ENCODE peak calls at places on chromosomes 3 and 15, in four cellular contexts. C is CD8-positive, alpha-beta T cell; D is ovary; Z is prostate gland. E is an unnamed sample. For H3K4me1, the result is how much of the 10 kb centered on the place peaks cover.

GRCh38 chr3:174356596-174356995 is 502.5 kb upstream of the NAALADL2 start:
- DNase-seq in D (no peak), Z (no peak), C (no peak), E (no peak)

GRCh38 chr3:123110238-123110952 is 43.6 kb downstream of the PDIA5 start:
- DNase-seq in C (no peak), D (no peak), Z (no peak), E (no peak)

GRCh38 chr3:107117922-107118576 is 259.2 kb upstream of the CCDC54 start:
- DNase-seq in D (peak), Z (no peak), C (no peak), E (no peak)

GRCh38 chr3:58962040-58962651 is 87.7 kb downstream of the CFAP20DC start:
- DNase-seq in Z (no peak), C (no peak), D (no peak), E (no peak)

GRCh38 chr15:81373996-81374395 is at the start of gene TMC3:
- DNase-seq in D (no peak), C (no peak), Z (no peak), E (no peak)

GRCh38 chr3:155018621-155019330 is 61.3 kb upstream of the MME start:
- DNase-seq in D (no peak), C (no peak), Z (no peak), E (no peak)

GRCh38 chr3:185153170-185153733 is 392 bp upstream of the C3orf70 start:
- DNase-seq in Z (no peak), D (peak), C (no peak), E (peak)

GRCh38 chr15:35437157-35437556 is 108.8 kb downstream of the DPH6 start:
- DNase-seq in D (no peak), Z (no peak), C (no peak), E (no peak)

GRCh38 chr15:49815937-49816336 is 195.1 kb downstream of the DTWD1 start:
- DNase-seq in C (no peak), D (no peak), Z (no peak), E (no peak)

GRCh38 chr15:101152914-101153313 is 98.9 kb downstream of the CHSY1 start:
- DNase-seq in C (no peak), Z (no peak), D (no peak), E (peak)
- TF ChIP-seq CTCF in C (no peak), Z (no peak), D (no peak), E (peak)

GRCh38 chr15:92075764-92076163 is 222.3 kb downstream of the SLCO3A1 start:
- DNase-seq in D (no peak), C (no peak), Z (no peak), E (no peak)
- H3K27ac ChIP-seq in D (no peak), C (no peak), Z (no peak), E (no peak)

GRCh38 chr3:152380048-152380447 is 111.3 kb downstream of the MBNL1 start:
- DNase-seq in D (no peak), C (no peak), Z (no peak), E (no peak)
- H3K4me1 ChIP-seq in D (under half), C (half or more), Z (under half), E (half or more)

GRCh38 chr3:13655074-13655913 is 106.4 kb downstream of the FBLN2 start:
- DNase-seq in D (peak), C (peak), Z (no peak), E (no peak)
- TF ChIP-seq CTCF in D (no peak), C (peak), Z (peak), E (peak)

GRCh38 chr3:55686720-55687254 is 199.7 kb upstream of the WNT5A start:
- DNase-seq in D (no peak), C (no peak), Z (no peak), E (no peak)
- H3K27ac ChIP-seq in D (no peak), C (no peak), Z (no peak), E (no peak)

GRCh38 chr3:159950156-159950898 is 38.3 kb upstream of the IL12A start:
- DNase-seq in C (no peak), D (no peak), Z (no peak), E (no peak)

GRCh38 chr3:159947220-159947619 is 41.4 kb upstream of the IL12A start:
- DNase-seq in D (no peak), Z (no peak), C (no peak), E (no peak)

GRCh38 chr3:159945930-159946329 is 42.7 kb upstream of the IL12A start:
- DNase-seq in Z (no peak), D (no peak), C (no peak), E (no peak)

GRCh38 chr3:159951580-159951979 is 37.1 kb upstream of the IL12A start:
- DNase-seq in C (no peak), D (no peak), Z (no peak), E (no peak)

DNA sequence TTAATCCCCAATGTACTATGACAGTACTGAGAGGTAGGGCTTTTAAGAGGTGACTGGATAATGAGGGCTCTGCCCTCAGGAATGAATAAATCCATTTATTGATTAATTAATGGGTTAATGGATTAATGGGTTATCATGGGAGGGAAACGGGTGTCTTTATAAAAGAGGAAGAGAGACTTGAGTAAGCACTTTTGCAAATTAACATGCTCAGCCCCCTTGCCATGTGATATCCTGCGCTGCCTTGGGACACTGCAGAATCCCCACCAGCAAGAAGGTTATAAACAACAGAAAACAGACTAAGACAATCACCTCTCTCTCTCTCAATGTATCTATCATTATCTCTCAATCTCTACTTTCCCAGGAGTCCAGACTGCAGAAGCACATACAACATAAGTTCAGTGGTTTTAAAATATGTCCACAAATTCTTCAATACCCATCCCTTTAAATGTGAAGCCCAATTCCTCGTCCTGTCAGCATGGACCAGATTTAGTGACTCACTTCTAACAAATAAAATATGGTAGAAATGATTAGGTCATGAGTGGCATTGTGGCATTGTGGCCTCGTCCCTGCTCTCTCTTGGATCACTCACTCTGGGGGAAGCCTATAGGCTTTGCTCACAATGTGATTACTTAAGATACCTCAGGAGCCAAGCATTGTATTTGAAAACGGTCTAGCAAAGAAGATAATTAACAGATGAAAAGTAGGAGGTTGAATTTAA is 40.1 kb upstream of the IL12A start:
- DNase-seq in D (no peak), Z (no peak), C (no peak), E (no peak)
- H3K4me1 ChIP-seq in D (under half), Z (under half), C (under half), E (under half)

GRCh38 chr15:23472678-23473077 is 25.6 kb upstream of the GOLGA6L2 start:
- DNase-seq in D (no peak), Z (no peak), C (no peak), E (no peak)

GRCh38 chr15:23472033-23472432 is 25.0 kb upstream of the GOLGA6L2 start:
- DNase-seq in Z (no peak), D (no peak), C (no peak), E (no peak)

DNA sequence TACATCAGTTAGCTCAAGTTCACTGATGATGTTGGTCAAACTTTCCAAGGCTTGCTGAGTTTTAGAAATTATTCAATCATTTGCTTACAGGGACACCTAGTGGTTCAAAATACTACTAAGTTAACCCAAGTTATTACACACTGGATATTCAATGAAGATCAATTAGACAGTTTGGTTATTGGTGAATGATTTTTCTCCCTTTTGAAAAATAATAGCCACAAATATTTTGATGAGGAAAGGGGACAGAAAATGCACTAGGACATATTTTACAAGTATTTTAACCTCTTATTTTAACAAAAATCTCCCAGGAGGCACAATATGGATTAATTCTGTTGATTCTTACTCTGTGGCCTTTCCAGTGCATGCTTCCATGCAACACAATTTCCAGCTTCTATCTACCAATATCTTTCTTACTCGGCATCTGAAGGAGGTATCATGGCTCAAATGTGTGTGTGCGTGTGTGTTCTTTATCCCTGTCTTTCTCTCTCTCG is 20.1 kb upstream of the GOLGA6L2 start:
- DNase-seq in D (no peak), Z (no peak), C (no peak), E (no peak)
- TF ChIP-seq CTCF in D (no peak), Z (peak), C (no peak), E (peak)

GRCh38 chr3:5218815-5219214 is 31.3 kb downstream of the EDEM1 start:
- DNase-seq in C (no peak), D (no peak), Z (no peak), E (no peak)
- H3K27ac ChIP-seq in C (no peak), D (no peak), Z (no peak), E (no peak)

GRCh38 chr15:66754789-66755188 is 52.8 kb downstream of the SMAD6 start:
- DNase-seq in C (no peak), Z (no peak), D (no peak), E (no peak)

GRCh38 chr15:66755298-66756068 is 53.4 kb downstream of the SMAD6 start:
- DNase-seq in C (no peak), Z (no peak), D (no peak), E (peak)

GRCh38 chr15:66751579-66751978 is 49.5 kb downstream of the SMAD6 start:
- DNase-seq in D (no peak), Z (peak), C (no peak), E (no peak)

GRCh38 chr15:66752078-66752477 is 50.0 kb downstream of the SMAD6 start:
- DNase-seq in D (peak), Z (no peak), C (no peak), E (no peak)

DNA sequence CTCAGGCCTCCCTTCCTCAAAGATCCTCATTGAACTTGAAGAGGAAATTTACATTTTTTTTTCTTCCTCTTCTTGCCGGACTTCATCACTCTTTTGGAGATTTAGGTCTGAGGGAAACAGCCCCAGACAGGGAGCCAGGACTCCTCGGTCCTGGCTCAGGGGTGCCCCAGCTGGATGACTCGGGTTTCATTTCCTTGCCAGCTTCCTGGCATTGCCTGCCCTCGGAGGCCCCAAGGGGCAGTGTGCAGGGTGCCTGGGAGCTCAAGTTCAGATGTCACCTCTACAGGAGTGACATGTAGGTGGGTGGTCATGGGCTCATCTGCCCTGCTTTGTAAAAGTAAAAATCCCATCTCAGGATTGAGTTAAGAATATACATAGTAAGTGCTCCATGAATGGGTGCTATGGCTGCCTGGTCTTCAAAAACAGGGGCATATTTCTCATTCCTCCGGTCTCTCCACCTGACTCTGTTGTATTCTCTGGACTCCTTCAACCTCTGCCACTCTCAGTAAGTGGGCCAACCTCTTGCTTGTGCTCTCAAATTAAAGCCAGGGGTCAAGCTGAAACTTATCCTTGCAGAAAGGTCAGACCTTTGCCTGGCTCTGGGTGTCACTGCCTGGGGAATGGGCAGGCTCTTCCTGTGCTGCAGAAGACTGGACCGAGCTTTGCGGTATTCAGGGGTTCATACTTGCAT is 51.8 kb downstream of the SMAD6 start:
- DNase-seq in Z (no peak), D (no peak), C (no peak), E (no peak)
- H3K4me1 ChIP-seq in Z (under half), D (under half), C (under half), E (under half)